ENCODE peak calls at places on chromosomes 13 and 19, in nine cellular contexts. One of them, this sample, is unnamed.
A peak's percentile ranks its signal among the peaks of the same experiment; 100 is the strongest.

GRCh38 chr13:103525530-103525929 is 459.3 kb upstream of the SLC10A2 start:
- DNase-seq in fibroblast of the aortic adventitia: no peak
- DNase-seq in tibial nerve: no peak
- DNase-seq in activated B cell treated with CpG ODN at 0.5 μM for 24 hours: no peak
- DNase-seq in pancreas: no peak
- DNase-seq in AG09309: no peak
- DNase-seq in B cell: no peak
- DNase-seq in neural progenitor cell: no peak
- DNase-seq in IMR-90: no peak
- DNase-seq in this sample: no peak

GRCh38 chr13:98813993-98814392 is 61.5 kb upstream of the SLC15A1 start:
- DNase-seq in fibroblast of the aortic adventitia: no peak
- DNase-seq in tibial nerve: no peak
- DNase-seq in activated B cell treated with CpG ODN at 0.5 μM for 24 hours: no peak
- DNase-seq in pancreas: no peak
- DNase-seq in AG09309: no peak
- DNase-seq in B cell: no peak
- DNase-seq in neural progenitor cell: no peak
- DNase-seq in IMR-90: peak; percentile 43
- DNase-seq in this sample: no peak

GRCh38 chr13:104086205-104086604 is 1020.0 kb upstream of the SLC10A2 start:
- DNase-seq in fibroblast of the aortic adventitia: peak; percentile 36
- DNase-seq in tibial nerve: no peak
- DNase-seq in activated B cell treated with CpG ODN at 0.5 μM for 24 hours: no peak
- DNase-seq in pancreas: no peak
- DNase-seq in AG09309: no peak
- DNase-seq in B cell: no peak
- DNase-seq in neural progenitor cell: no peak
- DNase-seq in IMR-90: peak; percentile 5
- DNase-seq in this sample: no peak

GRCh38 chr19:574658-575526 is 2.5 kb downstream of the BSG start:
- DNase-seq in fibroblast of the aortic adventitia: peak; percentile 54
- DNase-seq in tibial nerve: no peak
- DNase-seq in activated B cell treated with CpG ODN at 0.5 μM for 24 hours: no peak
- DNase-seq in pancreas: peak; percentile 30
- DNase-seq in AG09309: no peak
- DNase-seq in B cell: no peak
- DNase-seq in neural progenitor cell: peak; percentile 77
- DNase-seq in IMR-90: peak; percentile 59
- DNase-seq in this sample: no peak

GRCh38 chr13:94267581-94267980 is 211.9 kb downstream of the DCT start:
- DNase-seq in fibroblast of the aortic adventitia: no peak
- DNase-seq in tibial nerve: no peak
- DNase-seq in activated B cell treated with CpG ODN at 0.5 μM for 24 hours: no peak
- DNase-seq in pancreas: no peak
- DNase-seq in AG09309: no peak
- DNase-seq in B cell: no peak
- DNase-seq in neural progenitor cell: no peak
- DNase-seq in IMR-90: no peak
- DNase-seq in this sample: no peak

GRCh38 chr13:41075034-41075433 is 13.7 kb downstream of the WBP4 start:
- DNase-seq in fibroblast of the aortic adventitia: peak; percentile 60
- DNase-seq in tibial nerve: no peak
- DNase-seq in activated B cell treated with CpG ODN at 0.5 μM for 24 hours: no peak
- DNase-seq in pancreas: no peak
- DNase-seq in AG09309: no peak
- DNase-seq in B cell: peak; percentile 71
- DNase-seq in neural progenitor cell: peak; percentile 46
- DNase-seq in IMR-90: peak; percentile 49
- DNase-seq in this sample: no peak

GRCh38 chr19:17183858-17184271 is 31.3 kb upstream of the USE1 start:
- DNase-seq in fibroblast of the aortic adventitia: no peak
- DNase-seq in tibial nerve: no peak
- DNase-seq in activated B cell treated with CpG ODN at 0.5 μM for 24 hours: peak; percentile 42
- DNase-seq in pancreas: no peak
- DNase-seq in AG09309: no peak
- DNase-seq in B cell: peak; percentile 63
- DNase-seq in neural progenitor cell: no peak
- DNase-seq in IMR-90: no peak
- DNase-seq in this sample: no peak

GRCh38 chr13:50353651-50354415 is 338.6 kb downstream of the KCNRG start:
- DNase-seq in fibroblast of the aortic adventitia: peak; percentile 33
- DNase-seq in tibial nerve: no peak
- DNase-seq in activated B cell treated with CpG ODN at 0.5 μM for 24 hours: no peak
- DNase-seq in pancreas: no peak
- DNase-seq in AG09309: no peak
- DNase-seq in B cell: no peak
- DNase-seq in neural progenitor cell: no peak
- DNase-seq in IMR-90: peak; percentile 62
- DNase-seq in this sample: no peak

GRCh38 chr19:15422311-15423075 is 3.7 kb upstream of the AKAP8L start:
- DNase-seq in fibroblast of the aortic adventitia: no peak
- DNase-seq in tibial nerve: no peak
- DNase-seq in activated B cell treated with CpG ODN at 0.5 μM for 24 hours: no peak
- DNase-seq in pancreas: no peak
- DNase-seq in AG09309: no peak
- DNase-seq in B cell: no peak
- DNase-seq in neural progenitor cell: no peak
- DNase-seq in IMR-90: no peak
- DNase-seq in this sample: no peak

GRCh38 chr19:49408816-49409440 is 14.3 kb downstream of the PTH2 start:
- DNase-seq in fibroblast of the aortic adventitia: no peak
- DNase-seq in tibial nerve: no peak
- DNase-seq in activated B cell treated with CpG ODN at 0.5 μM for 24 hours: no peak
- DNase-seq in pancreas: no peak
- DNase-seq in AG09309: no peak
- DNase-seq in B cell: no peak
- DNase-seq in neural progenitor cell: no peak
- DNase-seq in IMR-90: no peak
- DNase-seq in this sample: no peak

GRCh38 chr13:43389573-43389972 is 366.2 kb downstream of the DNAJC15 start:
- DNase-seq in fibroblast of the aortic adventitia: peak; percentile 60
- DNase-seq in tibial nerve: no peak
- DNase-seq in activated B cell treated with CpG ODN at 0.5 μM for 24 hours: no peak
- DNase-seq in pancreas: no peak
- DNase-seq in AG09309: no peak
- DNase-seq in B cell: no peak
- DNase-seq in neural progenitor cell: no peak
- DNase-seq in IMR-90: peak; percentile 53
- DNase-seq in this sample: no peak

GRCh38 chr13:76286178-76286577 is 600.0 kb downstream of the KCTD12 start:
- DNase-seq in fibroblast of the aortic adventitia: peak; percentile 90
- DNase-seq in tibial nerve: no peak
- DNase-seq in activated B cell treated with CpG ODN at 0.5 μM for 24 hours: no peak
- DNase-seq in pancreas: no peak
- DNase-seq in AG09309: peak; percentile 58
- DNase-seq in B cell: no peak
- DNase-seq in neural progenitor cell: no peak
- DNase-seq in IMR-90: peak; percentile 50
- DNase-seq in this sample: no peak

GRCh38 chr19:29834991-29835390 is 23.2 kb downstream of the CCNE1 start:
- DNase-seq in fibroblast of the aortic adventitia: no peak
- DNase-seq in tibial nerve: no peak
- DNase-seq in activated B cell treated with CpG ODN at 0.5 μM for 24 hours: no peak
- DNase-seq in pancreas: no peak
- DNase-seq in AG09309: no peak
- DNase-seq in B cell: no peak
- DNase-seq in neural progenitor cell: no peak
- DNase-seq in IMR-90: no peak
- DNase-seq in this sample: no peak

GRCh38 chr19:48466571-48467325 is 2.4 kb upstream of the CYTH2 start:
- DNase-seq in fibroblast of the aortic adventitia: peak; percentile 68
- DNase-seq in tibial nerve: no peak
- DNase-seq in activated B cell treated with CpG ODN at 0.5 μM for 24 hours: no peak
- DNase-seq in pancreas: no peak
- DNase-seq in AG09309: peak; percentile 29
- DNase-seq in B cell: no peak
- DNase-seq in neural progenitor cell: no peak
- DNase-seq in IMR-90: peak; percentile 84
- DNase-seq in this sample: no peak

GRCh38 chr19:54168174-54168917 is 4.6 kb downstream of the TMC4 start:
- DNase-seq in fibroblast of the aortic adventitia: peak; percentile 84
- DNase-seq in tibial nerve: peak; percentile 80
- DNase-seq in activated B cell treated with CpG ODN at 0.5 μM for 24 hours: peak; percentile 85
- DNase-seq in pancreas: peak; percentile 85
- DNase-seq in AG09309: no peak
- DNase-seq in B cell: peak; percentile 90
- DNase-seq in neural progenitor cell: peak; percentile 91
- DNase-seq in IMR-90: peak; percentile 73
- DNase-seq in this sample: no peak
- TF ChIP-seq CTCF in fibroblast of the aortic adventitia: peak; percentile 94
- TF ChIP-seq CTCF in tibial nerve: peak; percentile 81
- TF ChIP-seq CTCF in activated B cell treated with CpG ODN at 0.5 μM for 24 hours: peak; percentile 71
- TF ChIP-seq CTCF in pancreas: peak; percentile 85
- TF ChIP-seq CTCF in AG09309: peak; percentile 96
- TF ChIP-seq CTCF in B cell: peak; percentile 89
- TF ChIP-seq CTCF in neural progenitor cell: peak; percentile 73
- TF ChIP-seq CTCF in IMR-90: peak; percentile 84
- TF ChIP-seq CTCF in this sample: peak; percentile 93

DNA sequence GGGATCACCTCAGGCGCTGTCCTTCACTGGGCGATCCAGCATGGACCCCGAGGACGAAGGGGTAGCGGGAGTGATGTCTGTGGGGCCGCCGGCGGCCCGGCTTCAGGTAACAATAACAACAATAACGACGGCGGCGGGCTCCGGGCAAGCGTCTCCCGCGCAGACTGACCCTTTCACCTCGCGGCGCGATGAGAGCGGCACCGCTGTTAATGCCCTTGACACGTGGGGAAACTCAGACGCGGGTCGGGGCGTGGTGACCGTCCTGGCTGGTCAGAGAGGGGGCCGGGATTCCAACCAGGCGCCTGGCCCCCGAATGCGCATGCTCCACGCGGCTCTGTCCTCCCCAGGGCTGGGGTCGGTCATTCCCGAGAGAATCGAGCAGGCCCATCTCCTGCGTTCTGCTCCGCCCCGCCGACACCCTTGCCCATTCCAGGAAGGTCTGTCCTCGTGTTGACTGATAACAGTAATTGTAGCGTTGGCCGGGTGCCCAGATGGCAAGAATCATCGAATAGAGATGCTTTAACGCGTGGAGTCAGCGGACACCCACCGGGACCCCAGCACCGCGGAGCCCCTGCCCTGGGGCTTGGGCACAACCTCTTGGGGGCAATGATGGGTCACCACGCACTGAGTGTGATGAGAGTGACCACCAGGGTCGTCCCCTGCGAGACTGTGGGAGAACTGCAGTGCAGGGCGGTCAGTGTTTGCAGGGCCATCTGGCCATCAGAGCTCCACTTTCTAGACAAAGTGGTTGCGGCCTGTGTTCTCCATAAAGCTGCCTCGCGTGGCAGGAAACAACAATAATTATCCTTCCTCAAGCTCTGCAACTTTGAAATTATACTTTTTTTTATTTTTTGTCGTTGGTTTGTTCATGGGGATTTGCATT is 528 bp downstream of the ZNF8 start:
- DNase-seq in fibroblast of the aortic adventitia: peak; percentile 74
- DNase-seq in tibial nerve: peak; percentile 37
- DNase-seq in activated B cell treated with CpG ODN at 0.5 μM for 24 hours: peak; percentile 45
- DNase-seq in pancreas: peak; percentile 65
- DNase-seq in AG09309: peak; percentile 10
- DNase-seq in B cell: no peak
- DNase-seq in neural progenitor cell: peak; percentile 82
- DNase-seq in IMR-90: peak; percentile 51
- DNase-seq in this sample: no peak
- TF ChIP-seq CTCF in fibroblast of the aortic adventitia: no peak
- TF ChIP-seq CTCF in tibial nerve: no peak
- TF ChIP-seq CTCF in activated B cell treated with CpG ODN at 0.5 μM for 24 hours: no peak
- TF ChIP-seq CTCF in pancreas: no peak
- TF ChIP-seq CTCF in AG09309: no peak
- TF ChIP-seq CTCF in B cell: no peak
- TF ChIP-seq CTCF in neural progenitor cell: no peak
- TF ChIP-seq CTCF in IMR-90: no peak
- TF ChIP-seq CTCF in this sample: no peak

GRCh38 chr19:38134538-38135149 is 89.4 kb downstream of the DPF1 start:
- DNase-seq in fibroblast of the aortic adventitia: peak; percentile 57
- DNase-seq in tibial nerve: no peak
- DNase-seq in activated B cell treated with CpG ODN at 0.5 μM for 24 hours: no peak
- DNase-seq in pancreas: no peak
- DNase-seq in AG09309: no peak
- DNase-seq in B cell: peak; percentile 66
- DNase-seq in neural progenitor cell: peak; percentile 78
- DNase-seq in IMR-90: peak; percentile 37
- DNase-seq in this sample: no peak
- TF ChIP-seq CTCF in fibroblast of the aortic adventitia: peak; percentile 72
- TF ChIP-seq CTCF in tibial nerve: peak; percentile 18
- TF ChIP-seq CTCF in activated B cell treated with CpG ODN at 0.5 μM for 24 hours: no peak
- TF ChIP-seq CTCF in pancreas: peak; percentile 17
- TF ChIP-seq CTCF in AG09309: peak; percentile 70
- TF ChIP-seq CTCF in B cell: peak; percentile 75
- TF ChIP-seq CTCF in neural progenitor cell: peak; percentile 66
- TF ChIP-seq CTCF in IMR-90: peak; percentile 58
- TF ChIP-seq CTCF in this sample: peak; percentile 56

GRCh38 chr13:21134475-21134874 is 41.9 kb downstream of the SKA3 start:
- DNase-seq in fibroblast of the aortic adventitia: no peak
- DNase-seq in tibial nerve: no peak
- DNase-seq in activated B cell treated with CpG ODN at 0.5 μM for 24 hours: no peak
- DNase-seq in pancreas: no peak
- DNase-seq in AG09309: no peak
- DNase-seq in B cell: no peak
- DNase-seq in neural progenitor cell: no peak
- DNase-seq in IMR-90: no peak
- DNase-seq in this sample: no peak

GRCh38 chr13:21137696-21138095 is 38.7 kb downstream of the SKA3 start:
- DNase-seq in fibroblast of the aortic adventitia: no peak
- DNase-seq in tibial nerve: no peak
- DNase-seq in activated B cell treated with CpG ODN at 0.5 μM for 24 hours: no peak
- DNase-seq in pancreas: no peak
- DNase-seq in AG09309: no peak
- DNase-seq in B cell: no peak
- DNase-seq in neural progenitor cell: no peak
- DNase-seq in IMR-90: peak; percentile 49
- DNase-seq in this sample: no peak

GRCh38 chr13:21130116-21130515 is 46.2 kb downstream of the SKA3 start:
- DNase-seq in fibroblast of the aortic adventitia: peak; percentile 30
- DNase-seq in tibial nerve: no peak
- DNase-seq in activated B cell treated with CpG ODN at 0.5 μM for 24 hours: no peak
- DNase-seq in pancreas: no peak
- DNase-seq in AG09309: no peak
- DNase-seq in B cell: no peak
- DNase-seq in neural progenitor cell: peak; percentile 58
- DNase-seq in IMR-90: no peak
- DNase-seq in this sample: no peak

GRCh38 chr13:21138561-21138960 is 37.8 kb downstream of the SKA3 start:
- DNase-seq in fibroblast of the aortic adventitia: no peak
- DNase-seq in tibial nerve: no peak
- DNase-seq in activated B cell treated with CpG ODN at 0.5 μM for 24 hours: no peak
- DNase-seq in pancreas: no peak
- DNase-seq in AG09309: no peak
- DNase-seq in B cell: no peak
- DNase-seq in neural progenitor cell: no peak
- DNase-seq in IMR-90: no peak
- DNase-seq in this sample: peak; percentile 59

DNA sequence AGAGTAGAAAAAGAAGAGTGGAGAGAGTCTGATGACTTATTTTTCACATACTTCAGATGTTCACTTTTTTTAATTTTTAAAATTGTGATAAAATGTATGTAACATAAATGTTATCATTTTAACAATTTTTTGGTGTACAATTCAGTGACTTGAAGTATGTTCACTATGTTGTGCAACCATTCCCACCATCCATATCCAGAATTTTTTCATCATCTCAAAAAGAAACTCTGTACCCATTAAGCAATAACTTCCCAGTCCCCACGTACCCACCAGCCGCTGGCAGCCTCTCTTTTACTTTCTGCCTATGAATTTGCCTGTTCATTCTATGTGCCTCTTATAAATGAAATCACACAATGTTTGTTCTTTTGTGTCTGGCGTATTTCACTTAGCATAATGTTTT is 43.3 kb downstream of the SKA3 start:
- DNase-seq in fibroblast of the aortic adventitia: no peak
- DNase-seq in tibial nerve: no peak
- DNase-seq in activated B cell treated with CpG ODN at 0.5 μM for 24 hours: no peak
- DNase-seq in pancreas: no peak
- DNase-seq in AG09309: no peak
- DNase-seq in B cell: no peak
- DNase-seq in neural progenitor cell: no peak
- DNase-seq in IMR-90: no peak
- DNase-seq in this sample: no peak
- TF ChIP-seq CTCF in fibroblast of the aortic adventitia: no peak
- TF ChIP-seq CTCF in tibial nerve: no peak
- TF ChIP-seq CTCF in activated B cell treated with CpG ODN at 0.5 μM for 24 hours: no peak
- TF ChIP-seq CTCF in pancreas: no peak
- TF ChIP-seq CTCF in AG09309: no peak
- TF ChIP-seq CTCF in B cell: no peak
- TF ChIP-seq CTCF in neural progenitor cell: no peak
- TF ChIP-seq CTCF in IMR-90: no peak
- TF ChIP-seq CTCF in this sample: no peak

This sample was measured in LNCaP clone FGC.